ENCODE peak calls at places on chromosomes 6 and 20, in nine cellular contexts. R, Z, J, W, M, L, F, C and H are unnamed samples.

GRCh38 chr6:137958809-137959565 is 91.9 kb downstream of the TNFAIP3 start:
- DNase-seq in Z (peak), R (peak), W (no peak), F (no peak), M (no peak), L (no peak), J (no peak), C (no peak), H (no peak)

GRCh38 chr6:87151786-87152527 is 3.4 kb upstream of the ZNF292 start:
- DNase-seq in M (peak), Z (no peak), C (peak), W (peak), J (peak), L (peak), F (peak), R (peak), H (no peak)

GRCh38 chr6:153425536-153425935 is 294.5 kb upstream of the RGS17 start:
- DNase-seq in L (no peak), J (no peak), F (no peak), W (peak), R (no peak), C (no peak), Z (no peak), M (no peak), H (no peak)

GRCh38 chr6:14212020-14212419 is 94.4 kb downstream of the CD83 start:
- DNase-seq in F (no peak), J (no peak), R (no peak), Z (no peak), L (no peak), W (no peak), M (no peak), C (peak), H (no peak)

GRCh38 chr6:33714385-33715040 is 3.0 kb upstream of the UQCC2 start:
- DNase-seq in R (no peak), M (peak), W (no peak), L (no peak), J (no peak), F (no peak), C (no peak), Z (no peak), H (no peak)

GRCh38 chr6:11297376-11297729 is 64.9 kb upstream of the NEDD9 start:
- DNase-seq in J (no peak), C (no peak), L (no peak), Z (no peak), F (no peak), W (no peak), R (no peak), M (no peak), H (no peak)

GRCh38 chr20:5448449-5449118 is 131.8 kb upstream of the PROKR2 start:
- DNase-seq in M (no peak), L (no peak), J (peak), Z (no peak), W (peak), F (no peak), C (peak), R (peak), H (no peak)

GRCh38 chr6:37794825-37795224 is 24.7 kb upstream of the ZFAND3 start:
- DNase-seq in J (peak), R (no peak), F (no peak), C (no peak), L (no peak), Z (no peak), W (peak), M (no peak), H (no peak)

GRCh38 chr6:64014581-64014980 is 379.0 kb downstream of the PHF3 start:
- DNase-seq in L (no peak), F (no peak), J (no peak), M (no peak), R (peak), C (no peak), W (no peak), Z (no peak), H (no peak)

GRCh38 chr6:34359438-34360158 is 32.9 kb downstream of the NUDT3 start:
- DNase-seq in J (no peak), L (no peak), R (no peak), Z (peak), C (no peak), F (no peak), W (peak), M (no peak), H (no peak)

GRCh38 chr20:18689557-18689956 is 101.7 kb downstream of the DTD1 start:
- DNase-seq in Z (no peak), C (no peak), L (no peak), M (no peak), W (no peak), F (no peak), R (no peak), J (no peak), H (no peak)

GRCh38 chr6:110609101-110609500 is 132.7 kb upstream of the SLC22A16 start:
- DNase-seq in C (no peak), R (no peak), L (no peak), Z (no peak), F (no peak), J (peak), W (no peak), M (no peak), H (no peak)

GRCh38 chr6:15368186-15368585 is 122.3 kb downstream of the JARID2 start:
- DNase-seq in R (peak), J (no peak), F (no peak), W (no peak), C (no peak), L (no peak), Z (no peak), M (no peak), H (no peak)

GRCh38 chr6:136977075-136977474 is 55.0 kb downstream of the SLC35D3 start:
- DNase-seq in J (no peak), W (no peak), M (no peak), R (no peak), Z (no peak), L (no peak), C (no peak), F (no peak), H (no peak)

GRCh38 chr6:138944412-138944811 is 43.6 kb downstream of the REPS1 start:
- DNase-seq in J (peak), F (no peak), Z (no peak), L (no peak), R (no peak), C (no peak), W (peak), M (no peak), H (peak)

GRCh38 chr20:55513966-55514365 is 491.4 kb downstream of the CBLN4 start:
- DNase-seq in R (no peak), C (no peak), M (no peak), L (no peak), F (no peak), W (no peak), J (no peak), Z (no peak), H (no peak)

GRCh38 chr6:54910326-54910952 is 63.9 kb downstream of the FAM83B start:
- DNase-seq in L (no peak), J (peak), Z (no peak), C (no peak), W (peak), M (no peak), R (no peak), F (no peak), H (no peak)

GRCh38 chr6:26328265-26328844 is 36.6 kb upstream of the BTN3A2 start:
- DNase-seq in R (peak), W (peak), C (no peak), Z (no peak), M (no peak), J (no peak), L (no peak), F (no peak), H (no peak)

GRCh38 chr6:10875026-10875425 is 6.8 kb downstream of the GCM2 start:
- DNase-seq in Z (no peak), L (no peak), J (no peak), C (no peak), F (no peak), W (no peak), M (no peak), R (no peak), H (no peak)

DNA sequence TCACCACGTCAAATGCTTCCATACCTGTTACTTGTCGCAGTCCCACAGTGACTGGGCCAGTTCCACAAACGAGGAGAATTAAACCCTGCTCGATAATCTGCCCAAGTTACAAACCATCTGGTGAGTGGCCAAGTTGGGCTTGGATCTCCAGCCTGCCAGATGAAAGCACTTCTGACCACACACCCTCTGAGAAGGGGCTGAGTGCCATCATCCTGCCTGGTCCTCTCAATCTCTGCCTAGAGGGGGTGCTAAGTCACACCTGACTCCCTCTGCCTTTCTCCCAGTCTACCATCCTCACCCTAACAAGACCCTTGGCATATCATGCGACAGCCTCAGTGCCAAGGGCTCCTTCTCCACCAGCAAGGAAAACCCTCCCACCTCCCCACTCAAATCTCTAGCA is 15.8 kb downstream of the RRP36 start:
- DNase-seq in Z (no peak), L (no peak), M (no peak), W (no peak), F (no peak), J (no peak), C (no peak), R (no peak), H (no peak)
- TF ChIP-seq CTCF in Z (no peak), L (no peak), M (no peak), W (no peak), F (no peak), J (no peak), C (peak), R (no peak), H (no peak)

GRCh38 chr20:10739134-10739533 is 65.3 kb upstream of the JAG1 start:
- DNase-seq in R (no peak), Z (no peak), M (no peak), C (no peak), L (no peak), J (no peak), F (no peak), W (no peak), H (no peak)

GRCh38 chr20:10741060-10741459 is 67.3 kb upstream of the JAG1 start:
- DNase-seq in R (no peak), Z (no peak), L (no peak), W (no peak), C (no peak), F (no peak), J (peak), M (no peak), H (no peak)

GRCh38 chr20:10735195-10735949 is 61.6 kb upstream of the JAG1 start:
- DNase-seq in L (no peak), W (no peak), M (no peak), R (no peak), Z (no peak), C (no peak), F (no peak), J (peak), H (no peak)

DNA sequence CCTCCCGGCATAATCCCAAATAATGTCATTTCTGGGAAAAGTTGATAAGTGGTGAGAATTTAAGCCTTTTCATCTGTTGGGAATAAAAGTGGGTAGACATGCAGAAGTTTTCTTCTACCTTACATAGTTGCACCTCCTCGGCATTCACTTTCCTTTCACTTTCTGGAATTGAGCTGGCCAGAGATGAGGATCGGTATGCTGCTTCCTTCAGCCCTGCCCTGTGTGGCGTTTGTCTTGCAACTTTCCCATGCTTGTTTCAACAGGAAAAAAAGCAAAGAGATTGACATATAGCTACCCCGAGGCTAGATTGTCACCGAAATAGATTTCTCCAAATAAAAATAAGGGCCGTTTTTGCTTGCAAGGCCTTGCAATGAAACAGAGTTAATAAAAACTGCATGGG is 65.8 kb upstream of the JAG1 start:
- DNase-seq in L (no peak), J (peak), W (no peak), F (no peak), M (no peak), R (no peak), Z (no peak), C (no peak), H (no peak)
- H3K4me3 ChIP-seq in L (peak), J (peak), W (no peak), F (peak), M (peak), R (no peak), Z (no peak), C (no peak), H (peak)

GRCh38 chr20:33211817-33212424 is 5.2 kb upstream of the BPIFA3 start:
- DNase-seq in R (peak), L (no peak), C (peak), M (peak), W (peak), F (no peak), J (peak), Z (no peak), H (peak)
- TF ChIP-seq CTCF in R (peak), L (no peak), C (peak), M (peak), W (peak), F (no peak), J (peak), Z (peak), H (peak)

GRCh38 chr6:121183742-121184141 is 150.5 kb downstream of the TBC1D32 start:
- DNase-seq in W (no peak), J (no peak), R (no peak), F (no peak), L (no peak), Z (no peak), C (no peak), M (no peak), H (no peak)
- H3K4me3 ChIP-seq in W (no peak), J (no peak), R (no peak), F (no peak), L (no peak), Z (no peak), C (no peak), M (no peak), H (no peak)

GRCh38 chr6:168334072-168334471 is 14.5 kb upstream of the DACT2 start:
- DNase-seq in W (no peak), R (no peak), Z (no peak), F (no peak), J (no peak), C (no peak), L (no peak), M (no peak), H (no peak)

GRCh38 chr6:168331058-168331457 is 11.5 kb upstream of the DACT2 start:
- DNase-seq in R (no peak), Z (no peak), L (no peak), W (no peak), M (no peak), C (no peak), F (no peak), J (no peak), H (no peak)

GRCh38 chr6:168332020-168332419 is 12.4 kb upstream of the DACT2 start:
- DNase-seq in M (no peak), C (peak), R (no peak), J (no peak), L (no peak), Z (no peak), F (no peak), W (no peak), H (no peak)

GRCh38 chr6:168333471-168333870 is 13.9 kb upstream of the DACT2 start:
- DNase-seq in R (no peak), J (no peak), W (no peak), Z (no peak), L (no peak), C (peak), M (no peak), F (no peak), H (no peak)

GRCh38 chr6:168333039-168333438 is 13.5 kb upstream of the DACT2 start:
- DNase-seq in C (peak), R (peak), L (no peak), F (no peak), J (no peak), M (no peak), Z (no peak), W (no peak), H (no peak)
- TF ChIP-seq CTCF in C (peak), R (peak), L (no peak), F (no peak), J (no peak), M (peak), Z (peak), W (peak), H (peak)

GRCh38 chr6:42368156-42368555 is 83.6 kb downstream of the TRERF1 start:
- DNase-seq in W (no peak), L (no peak), J (no peak), M (no peak), C (no peak), R (peak), Z (no peak), F (no peak), H (no peak)
- H3K4me3 ChIP-seq in W (no peak), L (no peak), J (no peak), M (no peak), C (no peak), R (peak), Z (no peak), F (no peak), H (no peak)